ENCODE peak calls at places on chromosomes 2 and 18, in six cellular contexts. One of them, this sample, is unnamed.

GRCh38 chr2:101803128-101803527 is 105.6 kb downstream of the MAP4K4 start:
- DNase-seq in GM12892: no peak
- DNase-seq in Peyer's patch: no peak
- DNase-seq in stomach: no peak
- DNase-seq in spleen: no peak
- DNase-seq in esophagus squamous epithelium: no peak
- DNase-seq in this sample: no peak

GRCh38 chr2:174631009-174631981 is 33.7 kb upstream of the WIPF1 start:
- DNase-seq in GM12892: no peak
- DNase-seq in Peyer's patch: no peak
- DNase-seq in stomach: no peak
- DNase-seq in spleen: no peak
- DNase-seq in esophagus squamous epithelium: no peak
- DNase-seq in this sample: no peak

GRCh38 chr2:44537264-44537663 is 175.5 kb downstream of the CAMKMT start:
- DNase-seq in GM12892: no peak
- DNase-seq in Peyer's patch: no peak
- DNase-seq in stomach: no peak
- DNase-seq in spleen: no peak
- DNase-seq in esophagus squamous epithelium: no peak
- DNase-seq in this sample: no peak

GRCh38 chr2:143297182-143297581 is 168.0 kb downstream of the ARHGAP15 start:
- DNase-seq in GM12892: no peak
- DNase-seq in Peyer's patch: no peak
- DNase-seq in stomach: no peak
- DNase-seq in spleen: no peak
- DNase-seq in esophagus squamous epithelium: no peak
- DNase-seq in this sample: no peak

GRCh38 chr18:51211552-51211951 is 14.1 kb upstream of the MEX3C start:
- DNase-seq in GM12892: no peak
- DNase-seq in Peyer's patch: no peak
- DNase-seq in stomach: no peak
- DNase-seq in spleen: no peak
- DNase-seq in esophagus squamous epithelium: peak
- DNase-seq in this sample: no peak

GRCh38 chr2:112092286-112093041 is 37.4 kb downstream of the TMEM87B start:
- DNase-seq in GM12892: no peak
- DNase-seq in Peyer's patch: no peak
- DNase-seq in stomach: no peak
- DNase-seq in spleen: no peak
- DNase-seq in esophagus squamous epithelium: no peak
- DNase-seq in this sample: no peak

GRCh38 chr2:111049792-111050640 is 70.7 kb upstream of the BCL2L11 start:
- DNase-seq in GM12892: no peak
- DNase-seq in Peyer's patch: no peak
- DNase-seq in stomach: no peak
- DNase-seq in spleen: no peak
- DNase-seq in esophagus squamous epithelium: no peak
- DNase-seq in this sample: no peak

GRCh38 chr2:223954401-223954800 is 2.9 kb upstream of the MRPL44 start:
- DNase-seq in GM12892: no peak
- DNase-seq in Peyer's patch: no peak
- DNase-seq in stomach: no peak
- DNase-seq in spleen: no peak
- DNase-seq in esophagus squamous epithelium: no peak
- DNase-seq in this sample: no peak

GRCh38 chr18:12361770-12362378 is 15.2 kb downstream of the AFG3L2 start:
- DNase-seq in GM12892: no peak
- DNase-seq in Peyer's patch: no peak
- DNase-seq in stomach: no peak
- DNase-seq in spleen: no peak
- DNase-seq in esophagus squamous epithelium: no peak
- DNase-seq in this sample: no peak

GRCh38 chr2:203399031-203399430 is 70.8 kb downstream of the ABI2 start:
- DNase-seq in GM12892: no peak
- DNase-seq in Peyer's patch: no peak
- DNase-seq in stomach: no peak
- DNase-seq in spleen: no peak
- DNase-seq in esophagus squamous epithelium: no peak
- DNase-seq in this sample: no peak

GRCh38 chr2:50347355-50348044 is 684.4 kb downstream of the NRXN1 start:
- DNase-seq in GM12892: no peak
- DNase-seq in Peyer's patch: no peak
- DNase-seq in stomach: no peak
- DNase-seq in spleen: peak
- DNase-seq in esophagus squamous epithelium: no peak
- DNase-seq in this sample: no peak

GRCh38 chr18:78479443-78479842 is 500.2 kb upstream of the SALL3 start:
- DNase-seq in GM12892: no peak
- DNase-seq in Peyer's patch: no peak
- DNase-seq in stomach: no peak
- DNase-seq in spleen: no peak
- DNase-seq in esophagus squamous epithelium: no peak
- DNase-seq in this sample: no peak
- TF ChIP-seq POLR2A in GM12892: no peak
- TF ChIP-seq POLR2A in Peyer's patch: no peak
- TF ChIP-seq POLR2A in stomach: no peak
- TF ChIP-seq POLR2A in spleen: no peak
- TF ChIP-seq POLR2A in esophagus squamous epithelium: no peak
- TF ChIP-seq POLR2A in this sample: no peak

GRCh38 chr2:158459161-158460003 is 2.6 kb downstream of the PKP4 start:
- DNase-seq in GM12892: no peak
- DNase-seq in Peyer's patch: no peak
- DNase-seq in stomach: no peak
- DNase-seq in spleen: no peak
- DNase-seq in esophagus squamous epithelium: no peak
- DNase-seq in this sample: no peak

GRCh38 chr2:158457826-158458616 is 1.3 kb downstream of the PKP4 start:
- DNase-seq in GM12892: peak
- DNase-seq in Peyer's patch: peak
- DNase-seq in stomach: peak
- DNase-seq in spleen: no peak
- DNase-seq in esophagus squamous epithelium: no peak
- DNase-seq in this sample: peak

GRCh38 chr2:158458617-158458920 is 1.8 kb downstream of the PKP4 start:
- DNase-seq in GM12892: no peak
- DNase-seq in Peyer's patch: no peak
- DNase-seq in stomach: no peak
- DNase-seq in spleen: no peak
- DNase-seq in esophagus squamous epithelium: no peak
- DNase-seq in this sample: no peak

GRCh38 chr2:158457092-158457825 is 507 bp downstream of the PKP4 start:
- DNase-seq in GM12892: peak
- DNase-seq in Peyer's patch: peak
- DNase-seq in stomach: peak
- DNase-seq in spleen: peak
- DNase-seq in esophagus squamous epithelium: no peak
- DNase-seq in this sample: peak

DNA sequence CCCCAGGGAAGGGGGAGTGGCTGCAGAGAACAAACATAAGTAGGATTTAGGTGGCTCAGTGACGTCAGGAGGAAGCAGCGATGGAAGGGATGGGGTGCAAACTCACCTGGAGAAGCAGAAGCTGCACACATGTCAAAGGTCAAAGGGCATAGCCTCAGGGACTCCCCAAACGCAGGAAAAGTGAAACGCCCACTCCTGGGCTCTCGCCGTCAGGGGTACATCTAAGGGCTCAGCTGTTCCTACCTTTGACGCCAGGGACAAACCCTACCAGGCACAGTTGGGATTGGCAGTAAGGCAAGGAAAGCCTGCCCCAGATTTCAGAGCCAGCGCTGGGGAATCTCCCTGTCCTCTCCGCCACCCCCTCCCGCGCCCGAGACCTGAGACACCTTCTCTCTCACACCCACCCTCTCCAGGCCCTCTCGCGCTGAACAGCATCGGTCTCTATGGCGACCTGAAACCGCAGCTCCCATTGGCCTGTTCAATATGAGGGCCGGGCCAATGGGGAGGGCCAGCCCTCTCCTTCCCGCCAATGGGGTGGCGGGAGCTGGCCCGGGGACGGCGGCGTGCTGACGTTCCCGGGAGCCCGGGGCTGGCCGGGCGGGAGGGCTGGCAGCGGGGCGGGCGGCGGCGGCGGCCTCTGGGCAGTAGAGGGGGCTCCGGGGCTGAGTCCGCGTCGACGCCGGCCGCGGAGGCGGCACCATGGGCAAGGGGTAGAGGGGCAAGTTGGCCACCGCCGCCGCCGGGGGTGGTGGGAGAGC is at the start of the genes CCDC148 and PKP4:
- DNase-seq in GM12892: peak
- DNase-seq in Peyer's patch: peak
- DNase-seq in stomach: peak
- DNase-seq in spleen: peak
- DNase-seq in esophagus squamous epithelium: peak
- DNase-seq in this sample: peak
- TF ChIP-seq POLR2A in GM12892: no peak
- TF ChIP-seq POLR2A in Peyer's patch: no peak
- TF ChIP-seq POLR2A in stomach: no peak
- TF ChIP-seq POLR2A in spleen: no peak
- TF ChIP-seq POLR2A in esophagus squamous epithelium: peak
- TF ChIP-seq POLR2A in this sample: no peak

DNA sequence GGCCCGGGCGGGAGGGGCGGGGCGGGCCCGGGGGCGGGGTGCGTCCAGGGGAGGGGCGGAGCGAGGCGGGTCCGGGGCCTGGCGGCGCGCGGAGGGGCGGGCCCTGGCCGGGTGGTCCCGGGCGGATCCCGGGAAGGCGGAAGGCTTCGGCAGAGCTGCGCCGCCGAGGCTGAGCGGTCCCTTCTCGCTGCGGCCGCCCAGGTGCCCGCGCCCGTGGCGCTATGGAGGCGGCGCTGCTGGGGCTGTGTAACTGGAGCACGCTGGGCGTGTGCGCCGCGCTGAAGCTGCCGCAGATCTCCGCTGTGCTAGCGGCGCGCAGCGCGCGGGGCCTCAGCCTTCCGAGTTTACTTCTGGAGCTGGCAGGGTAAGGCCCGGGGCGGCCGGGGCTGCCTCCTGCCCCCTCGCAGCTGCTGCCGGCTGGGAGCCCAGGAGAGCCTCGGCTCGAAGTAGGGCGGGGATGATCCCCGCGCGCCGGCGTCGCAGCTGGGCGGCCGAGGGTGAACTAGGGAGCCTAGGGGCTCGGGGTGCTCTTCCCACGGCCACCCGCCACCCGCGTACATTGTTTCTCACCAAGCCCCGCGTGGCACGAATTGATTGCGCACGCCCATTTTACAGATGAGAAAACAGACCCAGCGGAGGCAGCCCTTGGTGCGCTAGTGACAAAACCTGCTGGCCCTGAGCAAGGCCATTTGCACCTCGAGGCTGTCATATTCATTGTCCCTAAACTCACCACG is at the start of gene SLC66A3:
- DNase-seq in GM12892: peak
- DNase-seq in Peyer's patch: no peak
- DNase-seq in stomach: no peak
- DNase-seq in spleen: peak
- DNase-seq in esophagus squamous epithelium: no peak
- DNase-seq in this sample: no peak
- TF ChIP-seq POLR2A in GM12892: peak
- TF ChIP-seq POLR2A in Peyer's patch: peak
- TF ChIP-seq POLR2A in stomach: no peak
- TF ChIP-seq POLR2A in spleen: peak
- TF ChIP-seq POLR2A in esophagus squamous epithelium: peak
- TF ChIP-seq POLR2A in this sample: no peak

GRCh38 chr2:61536723-61537581 is 1.2 kb downstream of the XPO1 start:
- DNase-seq in GM12892: peak
- DNase-seq in Peyer's patch: peak
- DNase-seq in stomach: peak
- DNase-seq in spleen: peak
- DNase-seq in esophagus squamous epithelium: peak
- DNase-seq in this sample: peak
- TF ChIP-seq POLR2A in GM12892: peak
- TF ChIP-seq POLR2A in Peyer's patch: peak
- TF ChIP-seq POLR2A in stomach: no peak
- TF ChIP-seq POLR2A in spleen: no peak
- TF ChIP-seq POLR2A in esophagus squamous epithelium: peak
- TF ChIP-seq POLR2A in this sample: peak

GRCh38 chr2:217563565-217563964 is 439.2 kb downstream of the TNS1 start:
- DNase-seq in GM12892: no peak
- DNase-seq in Peyer's patch: no peak
- DNase-seq in stomach: no peak
- DNase-seq in spleen: no peak
- DNase-seq in esophagus squamous epithelium: no peak
- DNase-seq in this sample: no peak

GRCh38 chr2:217553689-217554088 is 449.1 kb downstream of the TNS1 start:
- DNase-seq in GM12892: no peak
- DNase-seq in Peyer's patch: no peak
- DNase-seq in stomach: no peak
- DNase-seq in spleen: no peak
- DNase-seq in esophagus squamous epithelium: no peak
- DNase-seq in this sample: no peak

GRCh38 chr2:217555075-217555876 is 447.5 kb downstream of the TNS1 start:
- DNase-seq in GM12892: no peak
- DNase-seq in Peyer's patch: no peak
- DNase-seq in stomach: no peak
- DNase-seq in spleen: no peak
- DNase-seq in esophagus squamous epithelium: no peak
- DNase-seq in this sample: no peak

GRCh38 chr2:217563081-217563480 is 439.7 kb downstream of the TNS1 start:
- DNase-seq in GM12892: no peak
- DNase-seq in Peyer's patch: no peak
- DNase-seq in stomach: no peak
- DNase-seq in spleen: no peak
- DNase-seq in esophagus squamous epithelium: no peak
- DNase-seq in this sample: no peak

DNA sequence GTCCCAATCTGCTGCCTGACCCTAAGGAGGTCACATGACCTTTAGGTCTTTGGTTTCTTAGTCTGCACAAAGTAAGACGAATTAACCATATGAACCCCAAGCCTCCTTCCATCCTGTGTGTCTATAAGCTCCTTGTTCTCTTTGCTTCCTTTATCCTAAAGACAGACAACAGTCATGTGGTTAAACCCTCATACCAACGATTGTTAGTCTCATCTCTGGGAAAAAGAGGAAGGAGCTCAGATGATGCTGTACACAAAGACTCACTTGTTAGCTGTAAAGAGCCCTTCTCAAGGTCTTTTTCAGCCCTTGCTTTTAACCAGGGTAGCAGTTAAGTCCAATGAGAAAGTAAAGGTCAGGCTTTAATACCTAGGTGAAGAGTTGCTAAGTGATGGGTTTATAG is 443.7 kb downstream of the TNS1 start:
- DNase-seq in GM12892: no peak
- DNase-seq in Peyer's patch: no peak
- DNase-seq in stomach: no peak
- DNase-seq in spleen: no peak
- DNase-seq in esophagus squamous epithelium: no peak
- DNase-seq in this sample: no peak
- TF ChIP-seq POLR2A in GM12892: no peak
- TF ChIP-seq POLR2A in Peyer's patch: no peak
- TF ChIP-seq POLR2A in stomach: no peak
- TF ChIP-seq POLR2A in spleen: no peak
- TF ChIP-seq POLR2A in esophagus squamous epithelium: no peak
- TF ChIP-seq POLR2A in this sample: no peak